ENCODE peak calls at places on chromosomes 2 and 18, in six cellular contexts. K is tibial artery, Q is heart left ventricle, T is PC-9, X is adrenal gland, A is thyroid gland. W is an unnamed sample.

GRCh38 chr2:204529795-204530463 is 15.3 kb upstream of the PARD3B start:
- DNase-seq in K (no peak), Q (no peak), T (no peak), X (no peak), A (no peak), W (no peak)

GRCh38 chr18:1928711-1929110 is 642.6 kb downstream of the METTL4 start:
- DNase-seq in K (no peak), Q (no peak), T (no peak), X (no peak), A (no peak), W (no peak)

GRCh38 chr2:241379481-241380480 is 23.7 kb downstream of the FARP2 start:
- DNase-seq in K (no peak), Q (no peak), T (no peak), X (no peak), A (no peak), W (no peak)

GRCh38 chr18:55323051-55323994 is 264.7 kb downstream of the TCF4 start:
- DNase-seq in K (no peak), Q (no peak), T (no peak), X (peak), A (no peak), W (no peak)

GRCh38 chr18:9782073-9782857 is 74.2 kb downstream of the RAB31 start:
- DNase-seq in K (no peak), Q (no peak), T (peak), X (peak), A (no peak), W (peak)

GRCh38 chr2:8004250-8004681 is 677.6 kb upstream of the ID2 start:
- DNase-seq in K (no peak), Q (no peak), T (no peak), X (peak), A (no peak), W (peak)

GRCh38 chr2:230226090-230226551 is 585 bp downstream of the SP140 start:
- DNase-seq in K (no peak), Q (no peak), T (no peak), X (no peak), A (no peak), W (no peak)

GRCh38 chr18:56089607-56090258 is 501.7 kb upstream of the TCF4 start:
- DNase-seq in K (no peak), Q (no peak), T (no peak), X (no peak), A (no peak), W (no peak)

GRCh38 chr2:85111819-85112281 is 21.3 kb upstream of the TCF7L1 start:
- DNase-seq in K (no peak), Q (no peak), T (no peak), X (no peak), A (no peak), W (peak)

GRCh38 chr18:62329676-62330454 is 4.8 kb downstream of the TNFRSF11A start:
- DNase-seq in K (peak), Q (peak), T (no peak), X (peak), A (peak), W (peak)

GRCh38 chr2:42879913-42880737 is 87.7 kb upstream of the HAAO start:
- DNase-seq in K (no peak), Q (no peak), T (no peak), X (peak), A (no peak), W (no peak)

GRCh38 chr2:221075203-221075602 is 496.9 kb downstream of the EPHA4 start:
- DNase-seq in K (no peak), Q (no peak), T (no peak), X (no peak), A (no peak), W (no peak)

GRCh38 chr2:237511885-237512405 is 24.9 kb downstream of the MLPH start:
- DNase-seq in K (no peak), Q (no peak), T (no peak), X (no peak), A (no peak), W (no peak)

GRCh38 chr18:2914185-2914584 is 67.4 kb downstream of the EMILIN2 start:
- DNase-seq in K (no peak), Q (peak), T (no peak), X (no peak), A (no peak), W (no peak)

GRCh38 chr2:24410976-24411375 is 50.6 kb upstream of the ITSN2 start:
- DNase-seq in K (no peak), Q (no peak), T (no peak), X (no peak), A (no peak), W (no peak)

GRCh38 chr2:177665948-177666347 is 273.4 kb downstream of the AGPS start:
- DNase-seq in K (no peak), Q (no peak), T (no peak), X (no peak), A (no peak), W (no peak)

GRCh38 chr2:126049461-126049860 is 606.5 kb upstream of the GYPC start:
- DNase-seq in K (no peak), Q (no peak), T (no peak), X (no peak), A (no peak), W (no peak)

GRCh38 chr18:78625446-78625845 is 354.2 kb upstream of the SALL3 start:
- DNase-seq in K (peak), Q (no peak), T (no peak), X (no peak), A (no peak), W (no peak)

GRCh38 chr2:215756351-215756731 is 257.0 kb downstream of the MREG start:
- DNase-seq in K (no peak), Q (no peak), T (no peak), X (no peak), A (no peak), W (no peak)

GRCh38 chr2:109648041-109648527 is 33.9 kb downstream of the SOWAHC start:
- DNase-seq in K (peak), Q (no peak), T (no peak), X (no peak), A (peak), W (no peak)

GRCh38 chr18:14747513-14748474 is at the start of gene ANKRD30B:
- DNase-seq in K (no peak), Q (no peak), T (no peak), X (no peak), A (peak), W (no peak)

GRCh38 chr2:208573559-208573958 is 167.0 kb downstream of the PTH2R start:
- DNase-seq in K (no peak), Q (no peak), T (no peak), X (no peak), A (no peak), W (no peak)

GRCh38 chr2:233162770-233163169 is 88.7 kb upstream of the ATG16L1 start:
- DNase-seq in K (no peak), Q (no peak), T (no peak), X (no peak), A (no peak), W (no peak)

GRCh38 chr2:65204461-65205230 is 23.0 kb upstream of the ACTR2 start:
- DNase-seq in K (no peak), Q (no peak), T (no peak), X (no peak), A (no peak), W (no peak)

GRCh38 chr2:67776276-67776675 is 286.5 kb downstream of the C1D start:
- DNase-seq in K (no peak), Q (no peak), T (no peak), X (no peak), A (no peak), W (no peak)

GRCh38 chr2:29715655-29716054 is 205.7 kb downstream of the ALK start:
- DNase-seq in K (no peak), Q (no peak), T (no peak), X (no peak), A (no peak), W (no peak)

GRCh38 chr2:3605013-3605961 is 10.4 kb downstream of the COLEC11 start:
- DNase-seq in K (peak), Q (no peak), T (peak), X (peak), A (no peak), W (no peak)

GRCh38 chr2:200302940-200303727 is 3.4 kb upstream of the SPATS2L start:
- DNase-seq in K (no peak), Q (no peak), T (peak), X (no peak), A (no peak), W (peak)

GRCh38 chr2:187612857-187613256 is 58.6 kb upstream of the TFPI start:
- DNase-seq in K (no peak), Q (no peak), T (no peak), X (no peak), A (no peak), W (no peak)

GRCh38 chr2:147483293-147483669 is 361.5 kb upstream of the ACVR2A start:
- DNase-seq in K (no peak), Q (no peak), T (no peak), X (no peak), A (no peak), W (no peak)

GRCh38 chr2:158569284-158569683 is 112.5 kb downstream of the PKP4 start:
- DNase-seq in K (no peak), Q (no peak), T (no peak), X (no peak), A (no peak), W (no peak)

GRCh38 chr2:240839152-240840143 is 19.4 kb upstream of the KIF1A start:
- DNase-seq in K (no peak), Q (no peak), T (no peak), X (no peak), A (no peak), W (no peak)

GRCh38 chr2:74001121-74001520 is 16.4 kb downstream of the TET3 start:
- DNase-seq in K (peak), Q (no peak), T (no peak), X (no peak), A (no peak), W (no peak)
- H3K27ac ChIP-seq in K (no peak), Q (no peak), T (no peak), X (no peak), A (no peak), W (no peak)

GRCh38 chr18:43507842-43508481 is 230.7 kb upstream of the SYT4 start:
- DNase-seq in K (no peak), Q (no peak), T (no peak), X (no peak), A (no peak), W (no peak)
- H3K27ac ChIP-seq in K (no peak), Q (no peak), T (no peak), X (no peak), A (no peak), W (no peak)

GRCh38 chr2:101328474-101329007 is 20.0 kb upstream of the RNF149 start:
- DNase-seq in K (no peak), Q (no peak), T (peak), X (peak), A (no peak), W (peak)
- H3K27ac ChIP-seq in K (no peak), Q (no peak), T (peak), X (no peak), A (no peak), W (peak)

DNA sequence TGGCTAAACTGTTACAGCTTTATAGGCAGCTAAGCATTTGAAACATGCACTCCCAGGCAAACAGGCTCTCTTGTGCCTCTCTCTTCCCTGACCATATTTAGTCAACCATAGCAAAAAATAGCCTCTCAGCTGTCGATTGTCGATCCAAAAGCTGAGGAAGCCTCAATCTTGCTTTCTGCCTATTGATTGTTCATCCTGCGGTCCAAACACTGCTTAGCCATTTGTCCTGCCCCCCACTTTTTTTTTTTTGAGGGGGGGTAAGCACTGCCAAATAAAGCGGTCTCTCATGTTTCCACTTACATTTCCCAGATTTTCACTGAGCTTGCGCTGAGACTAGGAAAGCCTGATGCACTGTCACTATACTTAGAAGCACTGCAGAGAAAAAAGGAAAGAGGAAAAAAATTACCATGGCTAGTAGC is 90.8 kb downstream of the MIB1 start:
- DNase-seq in K (peak), Q (no peak), T (no peak), X (no peak), A (peak), W (no peak)
- H3K27ac ChIP-seq in K (peak), Q (peak), T (no peak), X (no peak), A (peak), W (no peak)